ENCODE peak calls at places on chromosomes 7 and 10, in seven cellular contexts. One of them, this sample, is unnamed.
A peak's percentile ranks its signal among the peaks of the same experiment; 100 is the strongest.

GRCh38 chr10:97916586-97916985 is 66.9 kb downstream of the GOLGA7B start:
- DNase-seq in neuronal stem cell: no peak
- DNase-seq in mesenchymal stem cell: no peak
- DNase-seq in IMR-90: no peak
- DNase-seq in trophoblast cell: no peak
- DNase-seq in H9: no peak
- DNase-seq in H1: no peak
- DNase-seq in this sample: no peak

GRCh38 chr10:120456143-120456625 is 843 bp upstream of the PLPP4 start:
- DNase-seq in H9: peak; percentile 32
- DNase-seq in neuronal stem cell: no peak
- DNase-seq in mesenchymal stem cell: no peak
- DNase-seq in IMR-90: no peak
- DNase-seq in H1: no peak
- DNase-seq in trophoblast cell: no peak
- DNase-seq in this sample: peak; percentile 42

GRCh38 chr10:85622425-85622824 is 744.2 kb downstream of the GRID1 start:
- DNase-seq in H1: no peak
- DNase-seq in neuronal stem cell: no peak
- DNase-seq in IMR-90: no peak
- DNase-seq in H9: peak; percentile 1
- DNase-seq in trophoblast cell: no peak
- DNase-seq in mesenchymal stem cell: no peak
- DNase-seq in this sample: no peak

GRCh38 chr10:89314676-89315075 is 12.8 kb downstream of the IFIT2 start:
- DNase-seq in H9: no peak
- DNase-seq in IMR-90: no peak
- DNase-seq in H1: no peak
- DNase-seq in neuronal stem cell: no peak
- DNase-seq in trophoblast cell: no peak
- DNase-seq in mesenchymal stem cell: no peak
- DNase-seq in this sample: no peak

GRCh38 chr10:114526497-114527238 is 122.4 kb upstream of the AFAP1L2 start:
- DNase-seq in H1: peak; percentile 83
- DNase-seq in mesenchymal stem cell: peak; percentile 82
- DNase-seq in IMR-90: peak; percentile 65
- DNase-seq in neuronal stem cell: peak; percentile 77
- DNase-seq in trophoblast cell: peak; percentile 14
- DNase-seq in H9: peak; percentile 93
- DNase-seq in this sample: peak; percentile 98

GRCh38 chr7:113015038-113015645 is 71.5 kb downstream of the GPR85 start:
- DNase-seq in mesenchymal stem cell: peak; percentile 27
- DNase-seq in trophoblast cell: no peak
- DNase-seq in neuronal stem cell: no peak
- DNase-seq in H9: no peak
- DNase-seq in H1: no peak
- DNase-seq in IMR-90: peak; percentile 60
- DNase-seq in this sample: no peak

GRCh38 chr10:60258429-60258797 is 131.3 kb downstream of the ANK3 start:
- DNase-seq in H1: no peak
- DNase-seq in trophoblast cell: no peak
- DNase-seq in neuronal stem cell: no peak
- DNase-seq in IMR-90: no peak
- DNase-seq in mesenchymal stem cell: no peak
- DNase-seq in H9: no peak
- DNase-seq in this sample: peak; percentile 32

GRCh38 chr7:97166308-97166707 is 48.8 kb downstream of the SDHAF3 start:
- DNase-seq in mesenchymal stem cell: no peak
- DNase-seq in IMR-90: no peak
- DNase-seq in trophoblast cell: no peak
- DNase-seq in H1: no peak
- DNase-seq in H9: no peak
- DNase-seq in neuronal stem cell: no peak
- DNase-seq in this sample: no peak

GRCh38 chr7:151384352-151384697 is 25.5 kb downstream of the WDR86 start:
- DNase-seq in IMR-90: no peak
- DNase-seq in H1: no peak
- DNase-seq in H9: no peak
- DNase-seq in neuronal stem cell: no peak
- DNase-seq in trophoblast cell: no peak
- DNase-seq in mesenchymal stem cell: no peak
- DNase-seq in this sample: no peak

GRCh38 chr7:84510501-84510900 is 315.9 kb upstream of the SEMA3A start:
- DNase-seq in mesenchymal stem cell: peak; percentile 46
- DNase-seq in H1: no peak
- DNase-seq in IMR-90: peak; percentile 78
- DNase-seq in H9: no peak
- DNase-seq in neuronal stem cell: no peak
- DNase-seq in trophoblast cell: no peak
- DNase-seq in this sample: no peak

GRCh38 chr10:112140110-112140755 is 43.3 kb downstream of the GPAM start:
- DNase-seq in trophoblast cell: peak; percentile 62
- DNase-seq in neuronal stem cell: peak; percentile 73
- DNase-seq in H9: peak; percentile 90
- DNase-seq in mesenchymal stem cell: peak; percentile 69
- DNase-seq in IMR-90: peak; percentile 59
- DNase-seq in H1: peak; percentile 75
- DNase-seq in this sample: peak; percentile 90

GRCh38 chr10:51955696-51956095 is 256.3 kb upstream of the CSTF2T start:
- DNase-seq in mesenchymal stem cell: no peak
- DNase-seq in IMR-90: no peak
- DNase-seq in H1: no peak
- DNase-seq in trophoblast cell: no peak
- DNase-seq in H9: no peak
- DNase-seq in neuronal stem cell: peak; percentile 32
- DNase-seq in this sample: no peak

GRCh38 chr10:45279702-45280101 is 35.7 kb downstream of the OR13A1 start:
- DNase-seq in neuronal stem cell: no peak
- DNase-seq in IMR-90: no peak
- DNase-seq in H9: no peak
- DNase-seq in trophoblast cell: no peak
- DNase-seq in mesenchymal stem cell: no peak
- DNase-seq in H1: no peak
- DNase-seq in this sample: no peak

GRCh38 chr7:101635484-101635883 is 6.4 kb upstream of the MYL10 start:
- DNase-seq in H1: no peak
- DNase-seq in IMR-90: no peak
- DNase-seq in H9: no peak
- DNase-seq in mesenchymal stem cell: no peak
- DNase-seq in neuronal stem cell: no peak
- DNase-seq in trophoblast cell: no peak
- DNase-seq in this sample: no peak

GRCh38 chr7:101631224-101631714 is 2.2 kb upstream of the MYL10 start:
- DNase-seq in mesenchymal stem cell: no peak
- DNase-seq in neuronal stem cell: no peak
- DNase-seq in H9: no peak
- DNase-seq in IMR-90: no peak
- DNase-seq in H1: no peak
- DNase-seq in trophoblast cell: no peak
- DNase-seq in this sample: peak; percentile 42

GRCh38 chr7:101632641-101633040 is 3.5 kb upstream of the MYL10 start:
- DNase-seq in mesenchymal stem cell: no peak
- DNase-seq in IMR-90: no peak
- DNase-seq in trophoblast cell: no peak
- DNase-seq in neuronal stem cell: no peak
- DNase-seq in H9: no peak
- DNase-seq in H1: no peak
- DNase-seq in this sample: peak; percentile 65

GRCh38 chr7:101634196-101634717 is 5.2 kb upstream of the MYL10 start:
- DNase-seq in neuronal stem cell: no peak
- DNase-seq in H1: no peak
- DNase-seq in IMR-90: no peak
- DNase-seq in mesenchymal stem cell: no peak
- DNase-seq in H9: no peak
- DNase-seq in trophoblast cell: no peak
- DNase-seq in this sample: no peak

DNA sequence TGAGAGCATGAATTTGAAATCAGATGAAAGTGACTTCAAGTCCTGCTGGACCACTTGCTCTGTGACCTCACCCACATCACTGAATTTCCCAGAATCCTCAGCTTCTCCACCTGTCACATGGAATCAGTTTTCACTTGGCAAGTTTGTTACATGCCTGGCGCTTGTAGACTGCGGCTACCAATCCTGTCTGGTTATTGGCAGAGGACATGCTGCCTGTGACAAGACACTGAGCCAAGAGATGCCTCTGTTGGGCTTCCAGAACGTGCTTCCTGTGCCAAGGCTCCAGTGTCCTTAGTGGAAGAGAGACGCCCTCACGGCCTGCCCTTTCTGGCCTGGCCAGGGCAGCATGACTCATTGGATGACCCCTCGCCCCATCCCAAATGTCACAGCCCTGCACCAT is 4.4 kb upstream of the MYL10 start:
- DNase-seq in trophoblast cell: no peak
- DNase-seq in H9: no peak
- DNase-seq in neuronal stem cell: no peak
- DNase-seq in IMR-90: no peak
- DNase-seq in mesenchymal stem cell: no peak
- DNase-seq in H1: no peak
- DNase-seq in this sample: no peak
- H3K18ac ChIP-seq in trophoblast cell: no peak overlapping the region
- H3K18ac ChIP-seq in H9: no peak overlapping the region
- H3K18ac ChIP-seq in neuronal stem cell: no peak overlapping the region
- H3K18ac ChIP-seq in IMR-90: no peak overlapping the region
- H3K18ac ChIP-seq in mesenchymal stem cell: no peak overlapping the region
- H3K18ac ChIP-seq in H1: no peak overlapping the region
- H3K18ac ChIP-seq in this sample: no peak overlapping the region

DNA sequence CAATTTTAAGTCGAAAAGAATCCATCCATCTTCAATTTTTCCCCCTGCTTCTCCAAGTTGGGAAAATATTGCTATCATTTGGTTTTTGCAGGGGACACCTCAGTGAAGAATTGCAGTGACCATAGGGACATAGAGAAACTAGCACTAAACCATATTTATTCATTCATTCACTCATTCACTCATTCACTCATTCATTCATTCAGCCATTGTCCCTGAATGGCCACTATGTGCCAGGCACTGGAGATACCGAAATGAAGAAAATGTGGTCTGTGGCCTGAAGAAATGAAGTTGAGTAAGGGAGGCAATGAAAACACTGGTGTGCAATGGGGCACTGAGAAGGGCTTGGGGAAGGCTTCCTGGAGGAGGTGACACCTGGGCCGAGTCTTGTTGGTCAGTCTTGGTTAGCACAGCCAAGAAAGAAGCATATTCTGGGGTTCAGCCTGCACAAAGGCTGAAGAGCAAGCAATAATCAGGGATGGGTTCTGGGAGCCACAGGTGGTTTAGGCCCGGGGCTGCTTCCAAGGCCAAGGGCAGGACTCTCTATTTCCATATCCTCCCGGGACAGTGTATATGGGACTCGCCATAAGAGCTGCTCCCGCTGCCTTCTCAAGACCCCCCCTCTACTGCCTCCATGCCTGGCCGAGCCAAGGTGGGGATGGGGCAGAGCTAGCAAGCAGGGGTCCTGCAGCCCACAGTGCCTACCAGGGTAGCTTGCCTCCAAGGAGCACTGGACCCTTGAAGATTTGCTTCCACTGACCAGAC is 25.5 kb upstream of the C10orf105 start:
- DNase-seq in mesenchymal stem cell: no peak
- DNase-seq in IMR-90: no peak
- DNase-seq in H9: no peak
- DNase-seq in trophoblast cell: no peak
- DNase-seq in H1: no peak
- DNase-seq in neuronal stem cell: no peak
- DNase-seq in this sample: no peak
- H3K18ac ChIP-seq in mesenchymal stem cell: no peak overlapping the region
- H3K18ac ChIP-seq in IMR-90: no peak overlapping the region
- H3K18ac ChIP-seq in H9: no peak overlapping the region
- H3K18ac ChIP-seq in trophoblast cell: no peak overlapping the region
- H3K18ac ChIP-seq in H1: no peak overlapping the region
- H3K18ac ChIP-seq in neuronal stem cell: no peak overlapping the region
- H3K18ac ChIP-seq in this sample: no peak overlapping the region

DNA sequence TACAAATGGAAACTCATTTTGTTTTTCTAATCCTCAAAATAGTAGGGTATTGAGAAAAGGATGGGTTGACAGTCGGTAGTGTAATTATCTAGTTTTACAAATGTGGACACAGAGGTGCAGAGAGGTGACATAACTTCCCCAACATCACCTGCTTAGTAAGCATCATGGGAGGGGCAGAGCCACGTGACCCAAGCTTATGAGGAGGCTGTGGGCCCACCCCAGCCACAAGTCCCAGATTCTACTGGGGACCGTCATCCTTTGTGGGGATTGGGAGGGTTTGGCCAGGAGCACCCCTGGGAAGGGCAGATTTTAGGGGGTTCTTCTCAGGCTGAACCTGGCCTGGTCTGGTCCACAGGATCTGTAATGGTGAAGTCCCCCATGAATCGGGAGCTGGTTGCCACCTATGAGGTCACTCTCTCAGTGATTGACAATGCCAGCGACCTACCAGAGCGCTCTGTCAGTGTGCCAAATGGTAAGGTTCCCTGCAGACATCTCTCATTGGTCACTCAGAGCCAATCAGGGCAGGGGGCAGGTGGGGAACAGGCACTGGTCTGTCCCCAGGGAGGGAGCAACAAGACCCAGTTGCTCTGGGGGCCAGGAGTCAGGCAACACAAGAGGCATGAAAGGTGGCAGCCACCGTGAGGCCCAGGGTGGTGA is 23.6 kb upstream of the VSIR start:
- DNase-seq in mesenchymal stem cell: no peak
- DNase-seq in H9: peak; percentile 56
- DNase-seq in neuronal stem cell: no peak
- DNase-seq in trophoblast cell: no peak
- DNase-seq in H1: no peak
- DNase-seq in IMR-90: no peak
- DNase-seq in this sample: peak; percentile 58
- H3K18ac ChIP-seq in mesenchymal stem cell: no peak overlapping the region
- H3K18ac ChIP-seq in H9: no peak overlapping the region
- H3K18ac ChIP-seq in neuronal stem cell: no peak overlapping the region
- H3K18ac ChIP-seq in trophoblast cell: no peak overlapping the region
- H3K18ac ChIP-seq in H1: no peak overlapping the region
- H3K18ac ChIP-seq in IMR-90: no peak overlapping the region
- H3K18ac ChIP-seq in this sample: no peak overlapping the region

DNA sequence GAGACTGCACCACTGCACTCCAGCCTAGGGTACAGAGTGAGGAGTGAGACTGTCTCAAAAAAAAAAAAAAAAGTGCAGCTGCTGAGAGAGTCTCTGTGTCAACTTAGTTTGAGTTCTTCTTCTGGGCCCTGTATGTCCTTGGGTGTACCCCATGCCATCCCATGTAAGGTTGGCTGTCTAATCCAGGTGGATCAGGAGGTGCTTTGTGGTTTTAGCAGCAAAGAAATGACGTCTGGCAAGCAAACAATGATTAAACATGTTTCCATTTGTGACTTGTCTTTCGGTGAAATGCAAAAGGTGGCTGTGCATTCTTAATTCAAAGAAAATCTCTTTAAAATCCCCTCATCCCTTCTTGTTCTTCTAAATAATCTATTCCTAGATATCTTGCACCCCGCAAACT is 255.9 kb downstream of the ANKRD30A start:
- DNase-seq in IMR-90: no peak
- DNase-seq in neuronal stem cell: no peak
- DNase-seq in trophoblast cell: no peak
- DNase-seq in H1: no peak
- DNase-seq in mesenchymal stem cell: no peak
- DNase-seq in H9: no peak
- DNase-seq in this sample: no peak
- H3K18ac ChIP-seq in IMR-90: no peak overlapping the region
- H3K18ac ChIP-seq in neuronal stem cell: no peak overlapping the region
- H3K18ac ChIP-seq in trophoblast cell: no peak overlapping the region
- H3K18ac ChIP-seq in H1: no peak overlapping the region
- H3K18ac ChIP-seq in mesenchymal stem cell: no peak overlapping the region
- H3K18ac ChIP-seq in H9: no peak overlapping the region
- H3K18ac ChIP-seq in this sample: no peak overlapping the region

This sample was measured in mesendoderm.